ENCODE peak calls at places on chromosomes 16 and 17, in four cellular contexts. One of them, this sample, is unnamed.

GRCh38 chr17:42920106-42920900 is 19.7 kb downstream of the G6PC1 start:
- DNase-seq in activated B cell treated with CpG ODN at 0.5 μM for 24 hours: no peak
- DNase-seq in upper lobe of right lung: no peak
- DNase-seq in prostate gland: no peak
- DNase-seq in this sample: no peak

GRCh38 chr16:50718761-50719400 is 23.0 kb upstream of the CYLD start:
- DNase-seq in activated B cell treated with CpG ODN at 0.5 μM for 24 hours: no peak
- DNase-seq in upper lobe of right lung: no peak
- DNase-seq in prostate gland: peak; percentile 62
- DNase-seq in this sample: no peak

GRCh38 chr17:48542956-48543853 is 1.7 kb downstream of the HOXB2 start:
- DNase-seq in activated B cell treated with CpG ODN at 0.5 μM for 24 hours: peak; percentile 63
- DNase-seq in upper lobe of right lung: no peak
- DNase-seq in prostate gland: no peak
- DNase-seq in this sample: no peak

GRCh38 chr17:8041249-8041928 is 2.5 kb downstream of the ALOX15B start:
- DNase-seq in activated B cell treated with CpG ODN at 0.5 μM for 24 hours: no peak
- DNase-seq in upper lobe of right lung: no peak
- DNase-seq in prostate gland: no peak
- DNase-seq in this sample: peak; percentile 58

GRCh38 chr16:65832679-65833078 is 533.8 kb upstream of the CDH5 start:
- DNase-seq in activated B cell treated with CpG ODN at 0.5 μM for 24 hours: no peak
- DNase-seq in upper lobe of right lung: no peak
- DNase-seq in prostate gland: no peak
- DNase-seq in this sample: no peak

GRCh38 chr16:82011199-82011641 is at the start of gene SDR42E1:
- DNase-seq in activated B cell treated with CpG ODN at 0.5 μM for 24 hours: peak; percentile 46
- DNase-seq in upper lobe of right lung: peak; percentile 87
- DNase-seq in prostate gland: peak; percentile 50
- DNase-seq in this sample: no peak

GRCh38 chr16:13634921-13635320 is 285.0 kb upstream of the ERCC4 start:
- DNase-seq in activated B cell treated with CpG ODN at 0.5 μM for 24 hours: no peak
- DNase-seq in upper lobe of right lung: no peak
- DNase-seq in prostate gland: no peak
- DNase-seq in this sample: no peak

GRCh38 chr16:75550211-75550662 is 5.8 kb downstream of the TMEM231 start:
- DNase-seq in activated B cell treated with CpG ODN at 0.5 μM for 24 hours: no peak
- DNase-seq in upper lobe of right lung: no peak
- DNase-seq in prostate gland: peak; percentile 20
- DNase-seq in this sample: no peak

GRCh38 chr16:68072038-68072695 is 13.0 kb upstream of the NFATC3 start:
- DNase-seq in activated B cell treated with CpG ODN at 0.5 μM for 24 hours: no peak
- DNase-seq in upper lobe of right lung: no peak
- DNase-seq in prostate gland: peak; percentile 77
- DNase-seq in this sample: no peak

GRCh38 chr17:78780852-78781338 is 1.2 kb downstream of the CYTH1 start:
- DNase-seq in activated B cell treated with CpG ODN at 0.5 μM for 24 hours: no peak
- DNase-seq in upper lobe of right lung: peak; percentile 68
- DNase-seq in prostate gland: no peak
- DNase-seq in this sample: no peak

GRCh38 chr17:951388-952132 is 28.0 kb downstream of the NXN start:
- DNase-seq in activated B cell treated with CpG ODN at 0.5 μM for 24 hours: no peak
- DNase-seq in upper lobe of right lung: no peak
- DNase-seq in prostate gland: peak; percentile 50
- DNase-seq in this sample: no peak

GRCh38 chr17:77959216-77959925 is 868 bp downstream of the TNRC6C start:
- DNase-seq in activated B cell treated with CpG ODN at 0.5 μM for 24 hours: peak; percentile 46
- DNase-seq in upper lobe of right lung: no peak
- DNase-seq in prostate gland: peak; percentile 11
- DNase-seq in this sample: no peak

GRCh38 chr17:76467366-76467765 is at the start of gene AANAT:
- DNase-seq in activated B cell treated with CpG ODN at 0.5 μM for 24 hours: no peak
- DNase-seq in upper lobe of right lung: no peak
- DNase-seq in prostate gland: no peak
- DNase-seq in this sample: peak; percentile 77

GRCh38 chr17:49742256-49742655 is 21.7 kb downstream of the FAM117A start:
- DNase-seq in activated B cell treated with CpG ODN at 0.5 μM for 24 hours: no peak
- DNase-seq in upper lobe of right lung: no peak
- DNase-seq in prostate gland: no peak
- DNase-seq in this sample: no peak

GRCh38 chr16:28112908-28113307 is 49.4 kb upstream of the GSG1L start:
- DNase-seq in activated B cell treated with CpG ODN at 0.5 μM for 24 hours: no peak
- DNase-seq in upper lobe of right lung: no peak
- DNase-seq in prostate gland: no peak
- DNase-seq in this sample: no peak

GRCh38 chr17:1976683-1977064 is 48.5 kb downstream of the RTN4RL1 start:
- DNase-seq in activated B cell treated with CpG ODN at 0.5 μM for 24 hours: no peak
- DNase-seq in upper lobe of right lung: no peak
- DNase-seq in prostate gland: no peak
- DNase-seq in this sample: no peak

GRCh38 chr16:85168732-85169256 is 56.5 kb upstream of the CIBAR2 start:
- DNase-seq in activated B cell treated with CpG ODN at 0.5 μM for 24 hours: no peak
- DNase-seq in upper lobe of right lung: no peak
- DNase-seq in prostate gland: no peak
- DNase-seq in this sample: peak; percentile 55

GRCh38 chr17:47797797-47798196 is 23.8 kb downstream of the OSBPL7 start:
- DNase-seq in activated B cell treated with CpG ODN at 0.5 μM for 24 hours: no peak
- DNase-seq in upper lobe of right lung: no peak
- DNase-seq in prostate gland: no peak
- DNase-seq in this sample: no peak

GRCh38 chr17:38751144-38751802 is 1.3 kb upstream of the PSMB3 start:
- DNase-seq in activated B cell treated with CpG ODN at 0.5 μM for 24 hours: no peak
- DNase-seq in upper lobe of right lung: no peak
- DNase-seq in prostate gland: no peak
- DNase-seq in this sample: no peak

GRCh38 chr16:57186630-57187507 is 740 bp downstream of the RSPRY1 start:
- DNase-seq in activated B cell treated with CpG ODN at 0.5 μM for 24 hours: peak; percentile 20
- DNase-seq in upper lobe of right lung: no peak
- DNase-seq in prostate gland: peak; percentile 13
- DNase-seq in this sample: no peak

GRCh38 chr16:1858189-1858588 is 13.8 kb downstream of the MEIOB start:
- DNase-seq in activated B cell treated with CpG ODN at 0.5 μM for 24 hours: no peak
- DNase-seq in upper lobe of right lung: no peak
- DNase-seq in prostate gland: no peak
- DNase-seq in this sample: no peak

GRCh38 chr17:80504671-80505413 is 28.4 kb upstream of the NPTX1 start:
- DNase-seq in activated B cell treated with CpG ODN at 0.5 μM for 24 hours: no peak
- DNase-seq in upper lobe of right lung: no peak
- DNase-seq in prostate gland: no peak
- DNase-seq in this sample: no peak

GRCh38 chr16:66858740-66859396 is 14.7 kb downstream of the CA7 start:
- DNase-seq in activated B cell treated with CpG ODN at 0.5 μM for 24 hours: no peak
- DNase-seq in upper lobe of right lung: peak; percentile 81
- DNase-seq in prostate gland: no peak
- DNase-seq in this sample: no peak

GRCh38 chr17:50261051-50261915 is 13.0 kb upstream of the TMEM92 start:
- DNase-seq in activated B cell treated with CpG ODN at 0.5 μM for 24 hours: no peak
- DNase-seq in upper lobe of right lung: peak; percentile 42
- DNase-seq in prostate gland: no peak
- DNase-seq in this sample: no peak

GRCh38 chr17:60641810-60642220 is 35.8 kb upstream of the BCAS3 start:
- DNase-seq in activated B cell treated with CpG ODN at 0.5 μM for 24 hours: no peak
- DNase-seq in upper lobe of right lung: no peak
- DNase-seq in prostate gland: peak; percentile 43
- DNase-seq in this sample: peak; percentile 37
- TF ChIP-seq CTCF in activated B cell treated with CpG ODN at 0.5 μM for 24 hours: no peak
- TF ChIP-seq CTCF in upper lobe of right lung: peak; percentile 53
- TF ChIP-seq CTCF in prostate gland: peak; percentile 39
- TF ChIP-seq CTCF in this sample: peak; percentile 58

DNA sequence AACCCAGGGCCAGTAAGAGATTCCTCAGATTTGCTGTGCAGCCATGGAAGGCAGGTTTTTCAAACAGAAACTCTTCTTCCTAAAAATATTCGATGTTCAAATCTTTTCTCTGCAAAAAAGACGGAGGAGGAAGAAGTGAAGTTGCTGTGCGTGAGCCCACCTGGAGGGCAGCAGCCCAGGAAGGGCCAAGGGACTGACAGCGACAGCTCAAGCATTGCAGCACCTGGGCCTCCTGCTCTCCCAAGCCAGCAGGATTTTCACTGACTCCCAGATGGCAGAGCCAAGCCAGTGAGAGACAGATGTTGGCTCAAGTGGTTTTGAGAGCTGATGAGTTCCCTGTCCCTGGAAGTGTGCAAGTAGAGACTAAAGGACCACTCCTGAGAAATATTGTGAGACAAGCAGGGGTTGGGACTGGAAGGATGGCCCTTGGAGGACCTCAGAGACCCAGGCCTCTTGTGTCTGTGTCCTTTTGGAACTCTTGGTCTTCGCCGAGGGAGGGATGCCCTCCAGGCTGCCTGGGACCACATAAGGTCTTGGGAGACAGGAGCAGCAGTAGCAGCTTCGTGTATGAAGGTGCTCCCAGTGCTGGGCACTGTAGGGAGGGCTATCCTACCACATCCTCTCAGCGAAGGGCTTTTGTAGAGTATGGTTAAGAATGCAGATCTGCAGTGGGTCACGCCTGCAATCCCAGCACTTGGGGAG is 29.3 kb upstream of the TNFRSF13B start:
- DNase-seq in activated B cell treated with CpG ODN at 0.5 μM for 24 hours: no peak
- DNase-seq in upper lobe of right lung: no peak
- DNase-seq in prostate gland: no peak
- DNase-seq in this sample: no peak
- TF ChIP-seq CTCF in activated B cell treated with CpG ODN at 0.5 μM for 24 hours: peak; percentile 13
- TF ChIP-seq CTCF in upper lobe of right lung: no peak
- TF ChIP-seq CTCF in prostate gland: no peak
- TF ChIP-seq CTCF in this sample: no peak

DNA sequence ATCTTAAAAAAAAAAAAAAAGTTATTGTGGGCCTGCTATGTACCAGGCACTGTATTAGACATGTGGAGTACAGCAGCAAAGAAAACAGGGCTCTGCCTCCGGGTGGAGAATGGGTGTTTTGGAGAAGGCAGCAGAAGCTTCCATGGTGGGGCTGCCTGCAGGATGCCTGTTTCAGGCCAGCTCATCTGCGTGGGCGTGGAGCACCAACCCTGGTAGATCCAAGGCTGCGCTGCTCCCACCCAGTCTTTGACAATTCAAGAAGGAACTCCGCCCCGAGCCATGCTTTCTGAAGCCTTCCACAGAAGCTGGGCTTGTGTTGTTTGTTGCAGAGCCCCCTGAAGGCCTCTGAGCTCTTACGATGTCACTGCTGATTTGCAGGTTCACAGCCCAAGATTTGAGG is 23.2 kb upstream of the CACNG1 start:
- DNase-seq in activated B cell treated with CpG ODN at 0.5 μM for 24 hours: no peak
- DNase-seq in upper lobe of right lung: no peak
- DNase-seq in prostate gland: no peak
- DNase-seq in this sample: no peak
- TF ChIP-seq CTCF in activated B cell treated with CpG ODN at 0.5 μM for 24 hours: no peak
- TF ChIP-seq CTCF in upper lobe of right lung: no peak
- TF ChIP-seq CTCF in prostate gland: no peak
- TF ChIP-seq CTCF in this sample: no peak

GRCh38 chr17:72426948-72427760 is 306.3 kb downstream of the SOX9 start:
- DNase-seq in activated B cell treated with CpG ODN at 0.5 μM for 24 hours: no peak
- DNase-seq in upper lobe of right lung: no peak
- DNase-seq in prostate gland: no peak
- DNase-seq in this sample: no peak
- TF ChIP-seq CTCF in activated B cell treated with CpG ODN at 0.5 μM for 24 hours: no peak
- TF ChIP-seq CTCF in upper lobe of right lung: no peak
- TF ChIP-seq CTCF in prostate gland: no peak
- TF ChIP-seq CTCF in this sample: no peak